ENCODE peak calls at places on chromosomes 2 and 18, in eight cellular contexts. T is GM12865, X is upper lobe of right lung, V is cardiac muscle cell, E is mesothelial cell of epicardium, U is H1, S is H9, N is K562. M is an unnamed sample.
A peak's percentile ranks its signal among the peaks of the same experiment; 100 is the strongest.

GRCh38 chr2:212619954-212620353 is 81.4 kb upstream of the ERBB4 start:
- DNase-seq in X (no peak), V (no peak), N (no peak), E (no peak), T (no peak), U (no peak), S (no peak), M (no peak)

GRCh38 chr2:196955036-196955435 is 28.5 kb upstream of the PGAP1 start:
- DNase-seq in X (no peak), S (no peak), N (no peak), T (no peak), E (no peak), V (no peak), U (no peak), M (no peak)

GRCh38 chr2:132936791-132937190 is 266.8 kb upstream of the LYPD1 start:
- DNase-seq in E (no peak), U (no peak), N (no peak), T (peak; percentile 22), X (no peak), V (no peak), S (no peak), M (no peak)

GRCh38 chr2:72149556-72150156 is 2.0 kb upstream of the CYP26B1 start:
- DNase-seq in U (no peak), T (no peak), N (no peak), E (no peak), S (no peak), X (peak; percentile 63), V (no peak), M (no peak)

GRCh38 chr18:55318864-55319516 is 269.0 kb downstream of the TCF4 start:
- DNase-seq in T (no peak), S (no peak), E (no peak), V (peak; percentile 63), N (no peak), U (no peak), X (no peak), M (no peak)

GRCh38 chr2:238704471-238705230 is 143.2 kb upstream of the TWIST2 start:
- DNase-seq in T (no peak), V (no peak), S (no peak), E (no peak), U (peak; percentile 23), N (no peak), X (no peak), M (no peak)

GRCh38 chr2:39772086-39772811 is 6.8 kb downstream of the THUMPD2 start:
- DNase-seq in S (no peak), E (no peak), U (no peak), N (no peak), X (no peak), T (no peak), V (peak; percentile 33), M (no peak)

GRCh38 chr2:191014653-191015020 is 666 bp upstream of the STAT1 start:
- DNase-seq in X (no peak), E (no peak), S (no peak), N (no peak), T (peak; percentile 55), U (no peak), V (no peak), M (no peak)

GRCh38 chr2:11744631-11745394 is 1.6 kb upstream of the LPIN1 start:
- DNase-seq in T (no peak), S (peak; percentile 86), X (no peak), U (no peak), E (no peak), V (peak; percentile 52), N (peak; percentile 40), M (peak; percentile 44)

GRCh38 chr2:220533485-220533884 is 906.1 kb downstream of the SLC4A3 start:
- DNase-seq in U (no peak), X (no peak), T (peak; percentile 18), E (no peak), V (peak; percentile 25), N (peak; percentile 5), S (peak; percentile 53), M (no peak)

GRCh38 chr2:11239718-11240462 is 84.6 kb downstream of the SLC66A3 start:
- DNase-seq in X (no peak), S (no peak), U (no peak), T (no peak), V (peak; percentile 38), E (no peak), N (no peak), M (no peak)

GRCh38 chr2:226115832-226116200 is 683.8 kb downstream of the IRS1 start:
- DNase-seq in S (no peak), E (no peak), U (no peak), T (no peak), V (peak; percentile 24), N (no peak), X (no peak), M (no peak)

GRCh38 chr2:223488814-223489213 is 113.3 kb downstream of the SCG2 start:
- DNase-seq in V (peak; percentile 52), X (no peak), N (peak; percentile 20), T (no peak), U (no peak), E (no peak), S (no peak), M (no peak)

GRCh38 chr2:443754-444153 is 155.9 kb upstream of the ALKAL2 start:
- DNase-seq in V (no peak), E (no peak), N (no peak), U (no peak), X (no peak), T (no peak), S (no peak), M (no peak)

GRCh38 chr2:20018576-20019152 is 6.2 kb upstream of the MATN3 start:
- DNase-seq in V (no peak), E (no peak), N (no peak), T (no peak), U (no peak), X (no peak), S (no peak), M (no peak)

GRCh38 chr2:88350641-88351601 is 101.6 kb downstream of the FOXI3 start:
- DNase-seq in X (peak; percentile 83), T (peak; percentile 63), U (peak; percentile 96), E (peak; percentile 53), S (peak; percentile 90), N (peak; percentile 73), V (peak; percentile 29), M (no peak)

GRCh38 chr2:60998628-60999545 is 18.6 kb upstream of the PEX13 start:
- DNase-seq in X (no peak), U (no peak), N (peak; percentile 20), T (peak; percentile 71), S (no peak), E (no peak), V (peak; percentile 70), M (no peak)

GRCh38 chr2:201978988-201979387 is 54.7 kb upstream of the FZD7 start:
- DNase-seq in N (no peak), V (no peak), S (no peak), T (no peak), U (no peak), X (no peak), E (no peak), M (no peak)

GRCh38 chr2:60549250-60550150 is 4.0 kb downstream of the BCL11A start:
- DNase-seq in U (peak; percentile 78), S (no peak), V (peak; percentile 30), N (no peak), X (peak; percentile 80), T (peak; percentile 45), E (no peak), M (no peak)

GRCh38 chr2:68693947-68694346 is 40.7 kb upstream of the ARHGAP25 start:
- DNase-seq in U (no peak), X (no peak), N (no peak), S (no peak), E (no peak), V (no peak), T (no peak), M (no peak)

GRCh38 chr2:98737848-98738247 is 6.9 kb upstream of the MGAT4A start:
- DNase-seq in S (no peak), T (no peak), V (no peak), U (no peak), E (no peak), X (no peak), N (no peak), M (no peak)

GRCh38 chr18:24763765-24764548 is 303.5 kb downstream of the HRH4 start:
- DNase-seq in V (peak; percentile 56), E (no peak), U (no peak), N (no peak), T (no peak), X (no peak), S (no peak), M (no peak)
- TF ChIP-seq CTCF in V (no peak), E (no peak), U (no peak), N (no peak), T (no peak), X (no peak), S (no peak), M (no peak)

GRCh38 chr2:36824281-36824680 is 127.8 kb downstream of the VIT start:
- DNase-seq in V (no peak), E (no peak), N (no peak), X (no peak), U (no peak), S (peak; percentile 59), T (no peak), M (no peak)

GRCh38 chr2:36820942-36821605 is 124.6 kb downstream of the VIT start:
- DNase-seq in N (no peak), T (no peak), X (no peak), E (no peak), V (no peak), S (no peak), U (peak; percentile 32), M (no peak)

GRCh38 chr2:36818542-36818941 is 122.0 kb downstream of the VIT start:
- DNase-seq in U (no peak), T (no peak), V (no peak), X (no peak), N (no peak), S (no peak), E (no peak), M (no peak)

GRCh38 chr2:36819090-36819711 is 122.7 kb downstream of the VIT start:
- DNase-seq in U (peak; percentile 40), V (peak; percentile 3), S (no peak), T (no peak), N (no peak), E (no peak), X (no peak), M (no peak)
- TF ChIP-seq CTCF in U (peak; percentile 23), V (no peak), S (peak; percentile 59), T (no peak), N (peak; percentile 21), E (no peak), X (no peak), M (no peak)

GRCh38 chr2:70767699-70768584 is at the start of gene ADD2:
- DNase-seq in N (peak; percentile 84), T (peak; percentile 24), U (peak; percentile 80), S (peak; percentile 73), E (peak; percentile 20), V (peak; percentile 42), X (peak; percentile 60), M (peak; percentile 41)
- TF ChIP-seq CTCF in N (peak; percentile 55), T (peak; percentile 16), U (peak; percentile 60), S (peak; percentile 61), E (no peak), V (peak; percentile 35), X (peak; percentile 19), M (no peak)

DNA sequence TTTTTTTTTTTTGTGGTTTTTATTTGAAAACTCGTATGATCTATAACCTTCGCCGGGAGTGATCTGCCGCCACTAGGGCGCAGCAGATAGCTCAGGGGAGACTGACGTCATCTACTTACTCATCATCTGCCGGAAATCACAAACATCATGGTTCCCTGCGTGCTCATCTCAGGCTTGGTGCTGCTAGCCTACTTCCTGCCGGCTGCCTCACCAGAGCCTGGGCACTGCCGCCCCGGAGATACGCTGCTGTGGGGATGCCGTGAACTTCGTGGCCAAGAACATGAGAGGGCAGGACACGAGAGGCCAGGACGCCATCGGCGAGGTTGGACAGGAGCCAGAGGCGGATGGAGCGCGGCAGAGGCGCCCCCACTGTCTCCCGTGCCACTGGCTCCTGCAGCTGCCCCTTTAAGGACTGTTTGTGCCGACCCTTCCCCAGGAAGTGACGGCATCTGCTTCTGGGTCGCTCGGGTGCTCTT is 68.8 kb downstream of the DOK6 start:
- DNase-seq in V (peak; percentile 19), S (peak; percentile 63), U (peak; percentile 67), X (no peak), N (peak; percentile 24), E (no peak), T (peak; percentile 3), M (peak; percentile 59)
- TF ChIP-seq CTCF in V (peak; percentile 21), S (peak; percentile 79), U (peak; percentile 64), X (peak; percentile 14), N (no peak), E (no peak), T (no peak), M (peak; percentile 44)

M was measured in D721Med.